ENCODE peak calls at places on chromosomes 13 and 19, in five cellular contexts. W, L, Y, A and T are unnamed samples. For H3K9me3, the result is how much of the 10 kb centered on the place peaks cover.

GRCh38 chr19:46368116-46368515 is 21.2 kb downstream of the PPP5C start:
- DNase-seq in W (no peak), L (no peak), A (peak), Y (no peak), T (peak)

GRCh38 chr19:45828945-45829344 is 13.8 kb upstream of the RSPH6A start:
- DNase-seq in L (no peak), Y (no peak), W (no peak), A (no peak), T (no peak)

GRCh38 chr19:2888739-2889224 is 11.9 kb upstream of the ZNF57 start:
- DNase-seq in L (peak), W (peak), Y (no peak), A (peak), T (no peak)

GRCh38 chr13:39527961-39528720 is 74.9 kb downstream of the LHFPL6 start:
- DNase-seq in W (no peak), A (no peak), Y (no peak), L (no peak), T (no peak)

GRCh38 chr13:46392967-46393366 is 5.9 kb upstream of the RUBCNL start:
- DNase-seq in Y (no peak), L (no peak), A (no peak), W (no peak), T (no peak)

GRCh38 chr19:5156231-5156986 is 184.2 kb downstream of the PTPRS start:
- DNase-seq in A (no peak), W (peak), Y (no peak), L (no peak), T (peak)

GRCh38 chr13:31835932-31836331 is 96.6 kb downstream of the RXFP2 start:
- DNase-seq in Y (no peak), W (no peak), A (no peak), L (no peak), T (no peak)

GRCh38 chr13:43285891-43286602 is 262.7 kb downstream of the DNAJC15 start:
- DNase-seq in W (no peak), Y (no peak), A (peak), L (no peak), T (no peak)

GRCh38 chr19:45455707-45456499 is 11.9 kb upstream of the FOSB start:
- DNase-seq in A (peak), W (peak), L (peak), Y (peak), T (peak)

DNA sequence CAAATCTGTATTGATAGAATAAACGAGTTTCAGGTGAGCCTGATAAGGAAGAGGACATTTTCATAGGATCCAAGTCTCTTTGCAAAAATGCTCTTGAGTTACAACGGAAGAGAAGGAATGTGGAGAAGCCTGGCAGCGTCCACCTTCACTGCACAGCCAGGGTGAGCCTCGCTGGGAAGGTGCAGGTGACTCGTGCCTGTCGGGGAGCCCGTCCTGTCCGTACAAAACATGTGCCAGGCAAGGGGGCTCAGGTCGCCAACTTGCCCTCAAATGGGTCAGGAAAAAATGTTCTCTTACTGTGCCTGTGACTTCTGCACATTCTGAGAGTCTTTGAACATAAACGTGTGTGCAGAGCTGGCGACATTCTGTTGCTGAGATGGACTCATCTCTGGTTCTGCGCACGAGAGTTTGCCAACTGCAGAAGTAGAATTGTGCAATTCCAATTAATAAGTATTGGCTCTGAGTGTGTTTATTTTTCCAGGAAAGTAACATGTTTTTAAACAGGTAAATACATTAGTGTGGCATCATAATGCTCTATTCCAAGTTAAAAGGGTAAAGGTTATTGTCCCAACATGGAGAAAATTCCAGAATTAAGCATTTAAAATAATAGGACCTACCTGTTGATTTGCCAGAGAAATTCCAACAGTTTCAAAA is 28.6 kb downstream of the NAXD start:
- DNase-seq in A (peak), W (peak), Y (no peak), L (no peak), T (no peak)
- H3K9me3 ChIP-seq in A (under half), W (under half), Y (under half), L (under half), T (under half)

DNA sequence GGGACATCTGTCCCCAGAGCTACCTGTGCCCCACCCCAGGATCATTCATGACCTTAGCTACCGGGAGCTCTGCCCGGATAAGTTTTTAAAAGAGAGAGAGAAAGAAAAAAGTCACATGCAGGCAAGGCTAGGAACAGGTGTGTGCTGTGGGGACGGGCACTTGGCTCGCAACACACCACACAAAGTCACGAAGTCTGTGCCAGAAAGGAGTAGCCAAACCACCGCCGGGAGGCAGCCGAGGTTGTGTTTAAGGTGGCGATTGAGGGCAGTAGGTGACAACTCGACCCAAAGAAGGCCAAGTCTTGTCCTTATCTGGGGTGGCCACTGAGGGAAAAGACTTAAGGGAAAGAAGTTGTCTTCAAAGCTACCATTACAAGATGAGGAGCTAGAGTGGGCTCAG is 4.6 kb upstream of the TSHZ3 start:
- DNase-seq in W (peak), A (no peak), L (no peak), Y (no peak), T (no peak)
- TF ChIP-seq CTCF in W (peak), A (no peak), L (no peak), Y (no peak), T (no peak)

GRCh38 chr19:43997631-43998290 is 5.0 kb upstream of the ZNF230 start:
- DNase-seq in A (no peak), W (no peak), L (no peak), Y (no peak), T (no peak)
- H3K9me3 ChIP-seq in A (under half), W (under half), L (under half), Y (under half), T (under half)

GRCh38 chr13:67230243-67230773 is at the start of gene PCDH9:
- DNase-seq in A (peak), W (peak), L (peak), Y (peak), T (peak)
- TF ChIP-seq CTCF in A (no peak), W (no peak), L (no peak), Y (peak), T (no peak)

DNA sequence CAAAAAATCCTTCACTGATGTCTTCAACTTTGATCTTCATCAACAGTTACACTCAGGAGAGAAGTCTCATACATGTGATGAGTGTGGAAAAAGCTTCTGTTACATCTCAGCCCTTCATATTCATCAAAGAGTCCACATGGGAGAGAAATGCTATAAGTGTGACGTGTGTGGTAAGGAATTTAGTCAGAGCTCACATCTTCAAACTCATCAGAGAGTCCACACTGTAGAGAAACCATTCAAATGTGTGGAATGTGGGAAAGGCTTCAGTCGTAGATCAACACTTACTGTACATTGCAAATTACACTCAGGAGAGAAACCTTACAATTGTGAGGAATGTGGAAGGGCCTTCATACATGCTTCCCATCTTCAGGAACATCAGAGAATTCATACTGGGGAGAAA is 8.4 kb upstream of the ZNF226 start:
- DNase-seq in Y (no peak), A (no peak), L (no peak), W (no peak), T (no peak)
- H3K9me3 ChIP-seq in Y (under half), A (half or more), L (half or more), W (under half), T (under half)